ENCODE peak calls at places on chromosome 5, in six cellular contexts. H is esophagus squamous epithelium, Q is spleen, D is stomach, N is adrenal gland, C is prostate gland. E is an unnamed sample.

GRCh38 chr5:140806834-140807775 is at the start of gene PCDHA4:
- DNase-seq in D (no peak), C (no peak), N (no peak), H (no peak), Q (no peak), E (no peak)

GRCh38 chr5:136337788-136338187 is 27.6 kb downstream of the TRPC7 start:
- DNase-seq in H (no peak), D (no peak), Q (no peak), C (no peak), N (no peak), E (no peak)

GRCh38 chr5:8366296-8366695 is 497.3 kb downstream of the MTRR start:
- DNase-seq in Q (no peak), H (no peak), D (no peak), C (no peak), N (no peak), E (no peak)

GRCh38 chr5:92864591-92864990 is 716.4 kb downstream of the NR2F1-AS1 start:
- DNase-seq in D (no peak), Q (no peak), C (no peak), H (no peak), N (no peak), E (no peak)

GRCh38 chr5:175894805-175895204 is 23.4 kb downstream of the CPLX2 start:
- DNase-seq in H (no peak), C (no peak), D (no peak), N (no peak), Q (no peak), E (peak; percentile 40)

GRCh38 chr5:180084638-180085561 is 13.3 kb upstream of the RNF130 start:
- DNase-seq in Q (no peak), D (peak; percentile 83), H (no peak), N (peak; percentile 51), C (peak; percentile 63), E (no peak)

GRCh38 chr5:12292610-12293204 is 388.5 kb upstream of the CTNND2 start:
- DNase-seq in C (no peak), N (no peak), H (no peak), D (no peak), Q (no peak), E (no peak)

GRCh38 chr5:123512631-123513461 is 869 bp downstream of the CSNK1G3 start:
- DNase-seq in N (peak; percentile 38), H (no peak), D (peak; percentile 30), Q (peak; percentile 92), C (no peak), E (peak; percentile 71)

GRCh38 chr5:178281321-178281720 is 48.7 kb upstream of the PHYKPL start:
- DNase-seq in Q (peak; percentile 64), D (no peak), N (no peak), C (no peak), H (no peak), E (peak; percentile 58)

GRCh38 chr5:77129386-77129785 is 42.3 kb upstream of the ZBED3 start:
- DNase-seq in N (no peak), H (no peak), C (peak; percentile 16), D (no peak), Q (no peak), E (no peak)

GRCh38 chr5:160923431-160923830 is 71.4 kb upstream of the ATP10B start:
- DNase-seq in C (no peak), Q (no peak), D (no peak), H (no peak), N (no peak), E (no peak)

GRCh38 chr5:95283761-95284511 is 958 bp downstream of the MCTP1 start:
- DNase-seq in Q (peak; percentile 85), D (peak; percentile 53), C (no peak), N (no peak), H (no peak), E (no peak)

GRCh38 chr5:87435144-87435694 is 22.5 kb upstream of the CCNH start:
- DNase-seq in D (no peak), C (no peak), N (no peak), H (no peak), Q (no peak), E (no peak)

DNA sequence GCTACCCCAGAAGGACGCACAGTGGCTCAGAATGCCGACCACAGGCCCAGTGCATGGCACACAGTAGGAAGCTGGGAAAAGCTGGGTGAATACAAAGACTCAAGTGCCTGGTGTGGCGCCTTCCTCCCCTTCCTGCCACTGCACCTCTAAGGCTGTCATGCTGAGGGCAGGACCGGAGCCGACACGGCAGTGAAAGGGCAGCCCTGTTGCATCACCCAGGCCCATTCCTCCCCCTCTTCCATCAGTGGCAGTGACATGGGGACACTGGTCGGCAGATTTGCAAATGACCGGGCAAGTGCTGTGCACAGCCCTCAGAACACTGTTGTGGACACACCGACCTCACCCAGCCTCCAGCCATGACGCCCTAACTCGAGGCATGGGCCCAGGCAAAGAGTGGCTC is 84.0 kb downstream of the STK10 start:
- DNase-seq in C (no peak), H (no peak), D (no peak), Q (peak; percentile 76), N (no peak), E (no peak)
- TF ChIP-seq POLR2A in C (no peak), H (no peak), D (no peak), Q (no peak), N (no peak), E (no peak)

DNA sequence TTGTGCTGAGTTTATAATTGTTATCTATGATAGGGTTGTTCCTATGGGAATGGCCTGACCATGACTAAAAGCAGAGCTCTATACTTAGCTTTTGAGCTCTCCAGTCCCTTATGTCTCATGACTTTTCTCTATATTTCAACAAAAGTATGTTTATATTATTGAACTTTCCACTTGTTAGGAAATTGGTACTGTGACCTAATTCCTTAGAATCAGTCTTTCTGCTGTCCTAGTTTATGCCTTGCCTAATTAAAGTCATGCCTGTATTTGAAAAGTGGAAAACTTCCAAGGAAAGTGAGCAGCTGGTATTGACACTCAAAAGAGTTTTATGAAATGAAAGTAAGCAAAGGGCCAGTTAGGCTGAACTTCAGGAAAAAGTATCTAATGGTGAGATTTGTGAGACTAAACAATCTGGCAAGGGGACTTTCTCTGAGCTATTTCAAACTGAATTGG is 68.6 kb downstream of the XRCC4 start:
- DNase-seq in Q (no peak), N (no peak), H (no peak), D (no peak), C (no peak), E (no peak)
- H3K27ac ChIP-seq in Q (no peak overlapping the region), N (no peak overlapping the region), H (no peak overlapping the region), D (no peak overlapping the region), C (no peak overlapping the region), E (peak overlapping the region; percentile 6)

DNA sequence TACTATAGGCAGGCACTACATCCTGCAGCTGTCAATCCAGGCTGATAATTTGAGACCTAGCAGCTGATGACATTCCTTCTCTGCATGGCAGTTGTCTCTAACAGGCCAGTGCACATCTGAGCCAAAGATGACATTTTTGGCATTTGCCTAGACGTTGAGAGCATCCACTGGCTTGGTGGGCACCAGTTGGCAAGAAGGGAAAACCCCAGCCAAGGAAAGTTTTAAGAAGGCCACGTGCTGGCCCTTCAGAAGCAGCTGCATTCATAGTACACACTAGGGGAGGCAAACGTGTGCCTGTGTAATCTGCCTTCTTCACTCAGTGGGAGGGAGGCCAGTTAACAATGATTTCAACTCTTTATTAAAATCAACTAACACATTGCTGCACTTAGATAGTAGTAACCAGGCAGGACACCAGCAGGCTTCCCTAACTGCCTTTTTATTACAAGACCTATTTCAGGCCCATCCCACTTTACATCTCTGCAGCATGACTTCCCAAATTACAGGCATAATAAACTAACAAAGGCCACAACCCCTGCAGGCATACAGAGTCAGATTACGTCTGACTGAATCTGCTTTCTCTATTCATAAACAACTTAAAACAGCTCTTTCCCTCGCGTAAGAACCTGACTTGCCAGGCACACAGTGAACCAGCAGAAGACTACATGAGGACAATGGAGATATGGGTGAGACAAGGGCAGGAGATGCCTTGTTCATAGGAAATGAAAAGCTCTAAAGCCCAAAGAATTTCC is 576.3 kb downstream of the PDE4D start:
- DNase-seq in Q (no peak), H (no peak), C (peak; percentile 72), D (no peak), N (no peak), E (peak; percentile 78)
- H3K4me1 ChIP-seq in Q (no peaks in the 10 kb centered on the region), H (peaks cover 8% of the 10 kb centered on the region), C (no peaks in the 10 kb centered on the region), D (peaks cover 16% of the 10 kb centered on the region), N (peaks cover 8% of the 10 kb centered on the region), E (peaks cover 85% of the 10 kb centered on the region)

GRCh38 chr5:68287976-68288755 is 72.6 kb downstream of the PIK3R1 start:
- DNase-seq in N (peak; percentile 66), D (peak; percentile 66), H (no peak), C (peak; percentile 70), Q (peak; percentile 91), E (peak; percentile 81)
- TF ChIP-seq POLR2A in N (no peak), D (no peak), H (peak; percentile 36), C (no peak), Q (no peak), E (no peak)

DNA sequence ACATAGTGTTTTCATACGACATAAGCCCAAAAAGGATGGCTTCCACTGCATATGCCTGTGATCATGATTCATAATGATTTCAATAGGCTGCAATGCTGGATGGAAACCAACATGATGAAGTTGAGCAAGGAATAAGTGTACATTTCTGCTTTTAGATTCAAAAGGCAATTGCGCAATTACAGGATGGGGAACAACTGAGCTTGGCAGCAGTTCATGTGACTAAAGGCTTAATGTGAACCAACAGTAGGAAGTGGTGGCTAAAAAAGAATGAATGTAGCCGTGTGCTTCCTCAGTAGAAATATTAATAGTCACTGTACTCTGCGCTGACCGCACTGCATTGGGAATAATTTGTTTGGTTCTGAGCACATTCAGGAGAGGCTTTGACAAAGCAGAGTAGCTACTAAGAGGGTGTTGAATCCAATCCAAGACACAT is 51.2 kb downstream of the SLC1A3 start:
- DNase-seq in H (peak; percentile 14), C (peak; percentile 86), D (peak; percentile 57), Q (no peak), N (peak; percentile 80), E (peak; percentile 83)
- H3K27ac ChIP-seq in H (peak overlapping the region; percentile 76), C (peak overlapping the region; percentile 9), D (peak overlapping the region; percentile 79), Q (peak overlapping the region; percentile 76), N (peak overlapping the region; percentile 70), E (peak overlapping the region; percentile 67)

GRCh38 chr5:91357806-91358205 is 25.3 kb downstream of the ARRDC3 start:
- DNase-seq in N (no peak), D (no peak), C (no peak), Q (no peak), H (no peak), E (no peak)

GRCh38 chr5:91357012-91357634 is 26.0 kb downstream of the ARRDC3 start:
- DNase-seq in Q (no peak), C (no peak), H (no peak), D (peak; percentile 58), N (no peak), E (no peak)

GRCh38 chr5:91352831-91353695 is 30.1 kb downstream of the ARRDC3 start:
- DNase-seq in H (no peak), N (no peak), C (no peak), Q (no peak), D (no peak), E (no peak)
- H3K4me1 ChIP-seq in H (no peaks in the 10 kb centered on the region), N (no peaks in the 10 kb centered on the region), C (no peaks in the 10 kb centered on the region), Q (peaks cover 19% of the 10 kb centered on the region), D (no peaks in the 10 kb centered on the region), E (peaks cover 10% of the 10 kb centered on the region)

DNA sequence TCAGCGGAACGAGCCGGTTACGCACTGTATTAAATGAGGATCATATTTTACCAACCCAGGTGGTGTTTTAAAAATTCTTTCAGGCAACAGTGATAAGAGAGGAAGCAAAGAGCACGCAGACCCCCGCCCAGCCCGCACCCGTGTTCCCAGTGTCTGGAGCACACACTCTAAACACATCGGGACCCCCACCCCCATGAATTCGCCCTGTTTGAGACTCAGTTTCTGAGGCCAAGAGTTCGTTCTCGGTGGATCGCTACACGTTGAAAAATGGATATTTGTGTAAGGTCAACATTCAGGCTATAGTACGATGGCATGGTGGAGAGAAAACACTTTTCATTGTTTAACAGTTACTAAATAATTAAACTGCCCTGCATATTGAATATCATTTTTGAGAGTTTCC is 196.2 kb downstream of the MEF2C start:
- DNase-seq in D (no peak), Q (no peak), N (no peak), H (no peak), C (no peak), E (no peak)
- TF ChIP-seq POLR2A in D (no peak), Q (no peak), N (no peak), H (no peak), C (no peak), E (no peak)

E was measured in sigmoid colon.